ENCODE peak calls at places on chromosomes 2 and 18, in five cellular contexts. One of them, this sample, is unnamed.

GRCh38 chr2:189798312-189799029 is 14.2 kb downstream of the PMS1 start:
- DNase-seq in KBM-7: peak
- DNase-seq in HT-29: peak
- DNase-seq in glutamatergic neuron: no peak
- DNase-seq in lower leg skin: no peak
- DNase-seq in this sample: no peak

GRCh38 chr2:97742381-97742847 is 29.0 kb downstream of the ZAP70 start:
- DNase-seq in HT-29: no peak
- DNase-seq in lower leg skin: no peak
- DNase-seq in glutamatergic neuron: no peak
- DNase-seq in KBM-7: no peak
- DNase-seq in this sample: no peak

GRCh38 chr2:19649107-19649506 is 252.7 kb downstream of the TTC32 start:
- DNase-seq in HT-29: no peak
- DNase-seq in KBM-7: no peak
- DNase-seq in lower leg skin: no peak
- DNase-seq in glutamatergic neuron: no peak
- DNase-seq in this sample: no peak

GRCh38 chr2:152720794-152721193 is 2.4 kb downstream of the ARL6IP6 start:
- DNase-seq in lower leg skin: no peak
- DNase-seq in KBM-7: no peak
- DNase-seq in HT-29: no peak
- DNase-seq in glutamatergic neuron: no peak
- DNase-seq in this sample: no peak

GRCh38 chr18:10926565-10927194 is 222.7 kb downstream of the PIEZO2 start:
- DNase-seq in HT-29: no peak
- DNase-seq in lower leg skin: no peak
- DNase-seq in glutamatergic neuron: no peak
- DNase-seq in KBM-7: no peak
- DNase-seq in this sample: no peak

GRCh38 chr18:77127769-77128671 is 4.6 kb downstream of the MBP start:
- DNase-seq in glutamatergic neuron: no peak
- DNase-seq in KBM-7: peak
- DNase-seq in HT-29: peak
- DNase-seq in lower leg skin: peak
- DNase-seq in this sample: peak

GRCh38 chr18:45106331-45106774 is 425.7 kb downstream of the SETBP1 start:
- DNase-seq in KBM-7: peak
- DNase-seq in HT-29: no peak
- DNase-seq in glutamatergic neuron: no peak
- DNase-seq in lower leg skin: peak
- DNase-seq in this sample: no peak

GRCh38 chr2:101502095-101502494 is 27.2 kb upstream of the RFX8 start:
- DNase-seq in HT-29: no peak
- DNase-seq in lower leg skin: no peak
- DNase-seq in KBM-7: no peak
- DNase-seq in glutamatergic neuron: no peak
- DNase-seq in this sample: no peak

GRCh38 chr2:220296174-220296573 is 668.7 kb downstream of the SLC4A3 start:
- DNase-seq in HT-29: peak
- DNase-seq in lower leg skin: no peak
- DNase-seq in glutamatergic neuron: no peak
- DNase-seq in KBM-7: no peak
- DNase-seq in this sample: no peak

GRCh38 chr2:167192833-167193232 is 304.6 kb downstream of the XIRP2 start:
- DNase-seq in HT-29: no peak
- DNase-seq in glutamatergic neuron: no peak
- DNase-seq in KBM-7: no peak
- DNase-seq in lower leg skin: no peak
- DNase-seq in this sample: no peak

GRCh38 chr18:55318864-55319516 is 269.0 kb downstream of the TCF4 start:
- DNase-seq in lower leg skin: no peak
- DNase-seq in glutamatergic neuron: no peak
- DNase-seq in HT-29: no peak
- DNase-seq in KBM-7: no peak
- DNase-seq in this sample: no peak

GRCh38 chr2:8315766-8316165 is 366.1 kb upstream of the ID2 start:
- DNase-seq in lower leg skin: no peak
- DNase-seq in glutamatergic neuron: no peak
- DNase-seq in KBM-7: no peak
- DNase-seq in HT-29: no peak
- DNase-seq in this sample: no peak

GRCh38 chr2:138059487-138059886 is 95.2 kb downstream of the HNMT start:
- DNase-seq in HT-29: no peak
- DNase-seq in KBM-7: no peak
- DNase-seq in glutamatergic neuron: no peak
- DNase-seq in lower leg skin: no peak
- DNase-seq in this sample: no peak

GRCh38 chr2:42566837-42567251 is 1.6 kb upstream of the MTA3 start:
- DNase-seq in lower leg skin: no peak
- DNase-seq in glutamatergic neuron: no peak
- DNase-seq in HT-29: no peak
- DNase-seq in KBM-7: no peak
- DNase-seq in this sample: no peak

GRCh38 chr2:166234112-166234846 is 106.5 kb upstream of the SCN1A start:
- DNase-seq in KBM-7: no peak
- DNase-seq in HT-29: no peak
- DNase-seq in lower leg skin: no peak
- DNase-seq in glutamatergic neuron: no peak
- DNase-seq in this sample: no peak

GRCh38 chr2:73984203-73984921 is at the start of gene TET3:
- DNase-seq in HT-29: peak
- DNase-seq in glutamatergic neuron: peak
- DNase-seq in KBM-7: no peak
- DNase-seq in lower leg skin: no peak
- DNase-seq in this sample: no peak

GRCh38 chr2:188928643-188929042 is 45.5 kb upstream of the COL3A1 start:
- DNase-seq in lower leg skin: no peak
- DNase-seq in KBM-7: no peak
- DNase-seq in HT-29: no peak
- DNase-seq in glutamatergic neuron: no peak
- DNase-seq in this sample: no peak

GRCh38 chr18:56162316-56162715 is 476.1 kb downstream of the TXNL1 start:
- DNase-seq in lower leg skin: no peak
- DNase-seq in KBM-7: no peak
- DNase-seq in glutamatergic neuron: no peak
- DNase-seq in HT-29: no peak
- DNase-seq in this sample: no peak

GRCh38 chr2:77567723-77568122 is 45.5 kb upstream of the LRRTM4 start:
- DNase-seq in lower leg skin: no peak
- DNase-seq in glutamatergic neuron: no peak
- DNase-seq in KBM-7: no peak
- DNase-seq in HT-29: peak
- DNase-seq in this sample: no peak

GRCh38 chr18:78323453-78324230 is 656.0 kb upstream of the SALL3 start:
- DNase-seq in lower leg skin: no peak
- DNase-seq in HT-29: no peak
- DNase-seq in glutamatergic neuron: no peak
- DNase-seq in KBM-7: no peak
- DNase-seq in this sample: no peak

GRCh38 chr2:96139181-96139758 is 968 bp upstream of the ASTL start:
- DNase-seq in glutamatergic neuron: no peak
- DNase-seq in lower leg skin: no peak
- DNase-seq in KBM-7: no peak
- DNase-seq in HT-29: no peak
- DNase-seq in this sample: no peak

GRCh38 chr2:117859924-117860647 is 45.6 kb downstream of the DDX18 start:
- DNase-seq in KBM-7: no peak
- DNase-seq in lower leg skin: no peak
- DNase-seq in glutamatergic neuron: no peak
- DNase-seq in HT-29: no peak
- DNase-seq in this sample: no peak

GRCh38 chr2:239464166-239465016 is 63.6 kb upstream of the HDAC4 start:
- DNase-seq in lower leg skin: no peak
- DNase-seq in KBM-7: no peak
- DNase-seq in glutamatergic neuron: no peak
- DNase-seq in HT-29: no peak
- DNase-seq in this sample: peak

GRCh38 chr2:168884990-168885389 is 5.2 kb downstream of the SPC25 start:
- DNase-seq in lower leg skin: no peak
- DNase-seq in KBM-7: no peak
- DNase-seq in glutamatergic neuron: no peak
- DNase-seq in HT-29: no peak
- DNase-seq in this sample: no peak

GRCh38 chr2:218993345-218994315 is at the start of gene CRYBA2:
- DNase-seq in HT-29: no peak
- DNase-seq in KBM-7: no peak
- DNase-seq in glutamatergic neuron: peak
- DNase-seq in lower leg skin: no peak
- DNase-seq in this sample: no peak

GRCh38 chr18:9201224-9201623 is 64.6 kb downstream of the ANKRD12 start:
- DNase-seq in lower leg skin: no peak
- DNase-seq in KBM-7: no peak
- DNase-seq in HT-29: no peak
- DNase-seq in glutamatergic neuron: no peak
- DNase-seq in this sample: no peak

GRCh38 chr2:29245742-29246387 is 130.7 kb downstream of the CLIP4 start:
- DNase-seq in glutamatergic neuron: peak
- DNase-seq in KBM-7: no peak
- DNase-seq in HT-29: peak
- DNase-seq in lower leg skin: no peak
- DNase-seq in this sample: no peak

GRCh38 chr2:42793314-42794270 is 1.2 kb upstream of the HAAO start:
- DNase-seq in glutamatergic neuron: no peak
- DNase-seq in KBM-7: peak
- DNase-seq in HT-29: no peak
- DNase-seq in lower leg skin: no peak
- DNase-seq in this sample: no peak

GRCh38 chr2:95121495-95122196 is at the start of gene MRPS5:
- DNase-seq in HT-29: peak
- DNase-seq in KBM-7: peak
- DNase-seq in lower leg skin: peak
- DNase-seq in glutamatergic neuron: peak
- DNase-seq in this sample: peak

GRCh38 chr18:51028201-51028805 is 1.7 kb upstream of the SMAD4 start:
- DNase-seq in glutamatergic neuron: no peak
- DNase-seq in KBM-7: peak
- DNase-seq in HT-29: peak
- DNase-seq in lower leg skin: no peak
- DNase-seq in this sample: no peak